ENCODE peak calls at places on chromosomes 3 and 15, in six cellular contexts. A, N, X, Z, C and P are unnamed samples.

GRCh38 chr3:69370156-69370944 is 15.5 kb downstream of the FRMD4B start:
- DNase-seq in A (no peak), N (no peak), X (peak), Z (no peak), C (no peak), P (peak)

GRCh38 chr15:42194502-42194901 is 13.6 kb downstream of the VPS39 start:
- DNase-seq in A (no peak), N (no peak), X (no peak), Z (no peak), C (no peak), P (peak)

GRCh38 chr3:66498718-66499611 is 1.9 kb downstream of the LRIG1 start:
- DNase-seq in A (no peak), N (no peak), X (peak), Z (no peak), C (no peak), P (no peak)

GRCh38 chr3:70342149-70342548 is 29.7 kb upstream of the MDFIC2 start:
- DNase-seq in A (no peak), N (no peak), X (no peak), Z (no peak), C (no peak), P (no peak)

GRCh38 chr15:47437492-47437891 is 279.8 kb upstream of the SEMA6D start:
- DNase-seq in A (no peak), N (no peak), X (no peak), Z (no peak), C (no peak), P (no peak)

GRCh38 chr15:101020451-101020850 is 101.3 kb downstream of the LRRK1 start:
- DNase-seq in A (no peak), N (no peak), X (no peak), Z (no peak), C (no peak), P (no peak)

GRCh38 chr3:181773921-181774320 is 62.2 kb downstream of the SOX2 start:
- DNase-seq in A (no peak), N (no peak), X (no peak), Z (no peak), C (no peak), P (no peak)

GRCh38 chr3:136960838-136961836 is 3.4 kb downstream of the IL20RB start:
- DNase-seq in A (peak), N (no peak), X (no peak), Z (no peak), C (no peak), P (no peak)

GRCh38 chr3:157500232-157500631 is 3.0 kb downstream of the VEPH1 start:
- DNase-seq in A (no peak), N (no peak), X (no peak), Z (no peak), C (no peak), P (no peak)

GRCh38 chr3:13222131-13222530 is 148.9 kb upstream of the IQSEC1 start:
- DNase-seq in A (no peak), N (no peak), X (no peak), Z (no peak), C (no peak), P (no peak)

GRCh38 chr3:106068795-106069194 is 200.0 kb upstream of the CBLB start:
- DNase-seq in A (no peak), N (peak), X (no peak), Z (no peak), C (no peak), P (no peak)